ENCODE peak calls at places on chromosomes 16 and 17, in four cellular contexts. S, A, U and H are unnamed samples.

GRCh38 chr17:72487731-72488325 is 367.0 kb downstream of the SOX9 start:
- DNase-seq in S (no peak), U (no peak), A (no peak), H (no peak)

GRCh38 chr17:282000-282911 is 70.4 kb downstream of the RPH3AL start:
- DNase-seq in U (peak; percentile 55), S (no peak), A (no peak), H (no peak)

GRCh38 chr16:9186061-9186460 is 94.6 kb downstream of the HAPSTR1 start:
- DNase-seq in U (no peak), S (no peak), A (no peak), H (no peak)

GRCh38 chr16:87854053-87854906 is 15.0 kb downstream of the SLC7A5 start:
- DNase-seq in U (peak; percentile 86), A (no peak), S (no peak), H (no peak)

GRCh38 chr16:88637797-88638196 is 575 bp upstream of the IL17C start:
- DNase-seq in S (no peak), U (no peak), A (no peak), H (no peak)

GRCh38 chr17:29577778-29578211 is 9.3 kb downstream of the TP53I13 start:
- DNase-seq in S (no peak), A (no peak), U (no peak), H (no peak)

GRCh38 chr17:21678451-21679081 is 13.8 kb upstream of the KCNJ18 start:
- DNase-seq in U (no peak), S (no peak), A (no peak), H (no peak)

GRCh38 chr17:10384175-10384574 is 11.4 kb upstream of the MYH13 start:
- DNase-seq in A (no peak), S (no peak), U (no peak), H (peak; percentile 15)

GRCh38 chr16:53817812-53818211 is 113.9 kb downstream of the FTO start:
- DNase-seq in A (no peak), S (no peak), U (no peak), H (no peak)

GRCh38 chr17:45345246-45345553 is 28.4 kb upstream of the MAP3K14 start:
- DNase-seq in U (no peak), A (no peak), S (no peak), H (no peak)

GRCh38 chr16:23768581-23768980 is 13.8 kb downstream of the CHP2 start:
- DNase-seq in U (no peak), A (no peak), S (no peak), H (no peak)

GRCh38 chr16:68373528-68374250 is 62.9 kb downstream of the PRMT7 start:
- DNase-seq in S (no peak), U (no peak), A (no peak), H (no peak)

GRCh38 chr17:52606098-52606497 is 447.6 kb upstream of the CA10 start:
- DNase-seq in U (no peak), A (no peak), S (no peak), H (no peak)

GRCh38 chr17:62179525-62180161 is 114.6 kb upstream of the MED13 start:
- DNase-seq in U (peak; percentile 52), S (no peak), A (no peak), H (no peak)

GRCh38 chr17:78387982-78388941 is 9.8 kb downstream of the PGS1 start:
- DNase-seq in A (no peak), U (no peak), S (no peak), H (no peak)

GRCh38 chr17:6303664-6304063 is 131.3 kb downstream of the AIPL1 start:
- DNase-seq in S (no peak), U (no peak), A (no peak), H (peak; percentile 23)

GRCh38 chr17:2140683-2141082 is 85.8 kb downstream of the HIC1 start:
- DNase-seq in S (no peak), A (no peak), U (no peak), H (no peak)

GRCh38 chr17:42809250-42809649 is 10.6 kb downstream of the CNTD1 start:
- DNase-seq in U (no peak), A (no peak), S (no peak), H (no peak)

GRCh38 chr17:67260051-67260987 is 15.3 kb upstream of the HELZ start:
- DNase-seq in A (no peak), S (no peak), U (peak; percentile 77), H (no peak)

GRCh38 chr16:55515110-55515509 is 6.2 kb downstream of the LPCAT2 start:
- DNase-seq in A (no peak), S (no peak), U (no peak), H (no peak)

GRCh38 chr17:16941072-16941641 is 30.8 kb downstream of the TNFRSF13B start:
- DNase-seq in A (no peak), S (no peak), U (no peak), H (no peak)

GRCh38 chr17:4945176-4945943 is 3.0 kb downstream of the PFN1 start:
- DNase-seq in S (peak; percentile 65), U (peak; percentile 59), A (no peak), H (no peak)

GRCh38 chr17:28227278-28228108 is 91.5 kb upstream of the TMEM97 start:
- DNase-seq in A (peak; percentile 94), S (no peak), U (no peak), H (peak; percentile 93)

GRCh38 chr16:5336898-5337297 is 239.3 kb upstream of the EEF2KMT start:
- DNase-seq in S (no peak), A (no peak), U (no peak), H (no peak)

GRCh38 chr17:83069931-83070374 is 9.5 kb upstream of the METRNL start:
- DNase-seq in A (no peak), U (no peak), S (no peak), H (no peak)

GRCh38 chr16:86575754-86576557 is 2.4 kb upstream of the FOXL1 start:
- DNase-seq in U (peak; percentile 63), S (no peak), A (no peak), H (peak; percentile 93)

GRCh38 chr16:66549284-66550131 is at the start of gene TK2:
- DNase-seq in U (peak; percentile 37), A (no peak), S (no peak), H (peak; percentile 44)

GRCh38 chr17:44862278-44862914 is 14.7 kb downstream of the HIGD1B start:
- DNase-seq in S (no peak), U (peak; percentile 41), A (no peak), H (no peak)

GRCh38 chr16:11565665-11566064 is 21.1 kb downstream of the LITAF start:
- DNase-seq in A (no peak), S (no peak), U (no peak), H (no peak)
- H3K9ac ChIP-seq in A (no peak overlapping the region), S (no peak overlapping the region), U (no peak overlapping the region), H (no peak overlapping the region)

GRCh38 chr17:50647187-50647586 is 12.5 kb downstream of the ABCC3 start:
- DNase-seq in S (no peak), U (no peak), A (no peak), H (no peak)

GRCh38 chr17:50653738-50654137 is 19.1 kb downstream of the ABCC3 start:
- DNase-seq in U (no peak), A (no peak), S (no peak), H (no peak)

GRCh38 chr17:50645748-50646682 is 11.3 kb downstream of the ABCC3 start:
- DNase-seq in U (no peak), A (no peak), S (no peak), H (no peak)

GRCh38 chr17:50651661-50652060 is 17.0 kb downstream of the ABCC3 start:
- DNase-seq in A (no peak), S (no peak), U (no peak), H (no peak)

GRCh38 chr17:50649042-50649908 is 14.6 kb downstream of the ABCC3 start:
- DNase-seq in U (no peak), S (no peak), A (no peak), H (no peak)
- TF ChIP-seq SUZ12 in U (no peak), S (no peak), A (no peak), H (no peak)

DNA sequence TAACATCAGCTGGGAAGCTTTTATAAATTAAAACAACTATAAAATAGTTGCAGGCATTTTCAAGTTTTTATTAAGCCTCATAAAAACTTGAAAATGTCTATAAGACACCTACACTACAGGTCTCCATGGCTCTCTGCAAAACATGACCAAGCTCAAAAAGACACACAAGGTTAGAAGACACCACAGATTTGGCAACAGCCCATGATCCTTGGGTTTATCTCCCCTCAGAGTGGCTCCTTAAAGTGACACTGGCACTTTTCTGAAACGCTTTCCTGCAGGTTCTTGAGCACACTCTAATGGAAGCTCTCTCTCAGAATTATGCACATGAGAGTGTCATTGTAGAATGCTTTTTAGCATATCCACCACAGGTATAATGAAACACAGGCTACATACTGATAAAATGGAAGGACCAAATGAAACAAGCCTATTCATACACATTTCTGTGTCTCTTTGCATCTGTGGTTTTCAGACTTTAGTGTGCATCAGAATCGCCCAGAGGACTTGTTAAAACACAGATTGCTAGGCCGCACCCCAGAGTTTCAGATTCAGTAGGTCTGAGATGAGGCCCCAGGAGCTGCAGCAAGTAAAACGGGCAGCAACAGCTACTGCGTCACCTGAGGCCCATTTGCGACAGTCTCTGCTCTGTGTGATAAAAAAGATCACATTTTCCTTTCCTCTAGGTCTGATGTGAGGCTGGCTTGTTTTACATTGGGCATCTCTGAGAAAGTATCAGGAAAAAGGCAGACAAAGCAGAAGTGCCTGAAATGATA is 75.0 kb upstream of the WSB1 start:
- DNase-seq in A (no peak), S (peak; percentile 77), U (no peak), H (no peak)
- H3K9ac ChIP-seq in A (no peak overlapping the region), S (peak overlapping the region; percentile 60), U (no peak overlapping the region), H (no peak overlapping the region)

DNA sequence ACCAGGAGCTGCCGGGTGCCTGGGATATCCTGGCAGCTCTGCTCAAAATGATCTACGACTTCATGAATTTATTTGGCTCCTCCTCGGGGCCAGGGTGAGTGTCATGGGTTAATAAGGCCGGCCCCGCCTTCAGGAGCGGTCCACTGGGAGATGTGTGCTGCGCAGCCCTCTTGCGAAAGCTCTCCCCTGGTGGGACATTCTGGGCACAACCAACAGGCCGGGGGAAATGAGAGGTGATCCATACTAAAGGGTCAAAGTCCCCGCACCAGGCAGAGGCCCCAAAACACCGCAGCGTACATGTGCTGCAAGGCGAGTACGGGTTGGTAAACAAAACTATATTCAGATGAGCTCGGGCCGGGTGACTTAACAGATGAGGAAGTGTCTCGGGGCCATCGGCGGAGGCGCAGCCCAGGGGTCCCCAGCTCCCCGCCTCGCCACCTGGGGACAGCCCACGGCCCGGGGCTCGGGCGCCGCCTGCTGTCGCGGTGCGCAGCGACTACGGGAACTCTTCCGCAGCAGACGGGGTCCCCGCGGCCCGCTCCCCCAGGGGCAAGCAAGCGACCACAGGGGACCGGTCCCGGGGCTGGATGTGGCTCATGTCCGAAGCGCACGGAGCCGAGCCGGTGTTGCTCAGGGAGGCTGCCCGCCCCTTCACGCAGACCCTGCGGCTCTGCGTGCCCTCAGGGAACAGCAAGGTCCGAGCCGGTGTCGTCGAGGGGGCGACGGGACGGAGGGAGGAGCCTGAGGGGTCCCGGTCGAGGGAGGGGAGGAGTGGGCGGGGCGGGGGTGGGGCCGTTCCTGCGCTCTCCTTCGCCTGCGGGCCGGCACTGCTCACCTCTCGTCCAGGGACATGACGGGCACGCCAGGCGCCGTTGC is at the start of gene RAB37:
- DNase-seq in S (no peak), U (peak; percentile 99), A (no peak), H (no peak)
- TF ChIP-seq SUZ12 in S (no peak), U (no peak), A (peak; percentile 37), H (no peak)

DNA sequence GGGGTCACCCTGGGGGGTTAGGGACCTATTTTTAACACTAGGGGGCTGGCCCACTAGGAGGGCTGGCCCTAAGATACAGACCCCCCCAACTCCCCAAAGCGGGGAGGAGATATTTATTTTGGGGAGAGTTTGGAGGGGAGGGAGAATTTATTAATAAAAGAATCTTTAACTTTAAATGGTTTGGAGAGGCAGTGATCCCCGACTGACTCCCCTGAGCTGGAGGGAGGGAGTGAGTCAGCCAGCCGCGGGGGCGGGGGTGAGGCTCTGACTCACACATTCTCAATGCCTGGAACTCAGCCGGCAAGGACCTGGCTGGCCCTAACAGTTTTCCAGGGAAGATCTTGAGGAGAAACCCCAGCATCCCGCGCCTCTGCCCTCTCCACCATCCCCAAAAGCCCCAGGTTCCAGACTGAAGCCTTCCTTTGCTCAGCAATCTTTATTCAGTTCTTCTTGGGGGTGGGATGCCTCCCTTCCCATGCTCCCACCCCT is 1.5 kb downstream of the HCFC1R1 start:
- DNase-seq in S (no peak), A (no peak), U (peak; percentile 76), H (no peak)
- H3K9ac ChIP-seq in S (no peak overlapping the region), A (peak overlapping the region; percentile 45), U (peak overlapping the region; percentile 99), H (peak overlapping the region; percentile 100)